ENCODE peak calls at places on chromosomes 5 and 9, in five cellular contexts. I is activated CD4-positive, CD25-positive, alpha-beta regulatory T cell treated with anti-CD3 and anti-CD28 coated beads, Interleukin-2, amount 50 U/mL, for 72 hours; V is activated naive CD4-positive, alpha-beta T cell treated with Interleukin-2 at 50 U/mL for 16 hours; X is ascending aorta; S is PC-9. O is an unnamed sample.

GRCh38 chr9:129174724-129175514 is 3.1 kb downstream of the IER5L start:
- DNase-seq in V (peak; percentile 32), X (peak; percentile 34), I (peak; percentile 40), S (peak; percentile 67), O (peak; percentile 67)

GRCh38 chr5:6780802-6781391 is 67.7 kb downstream of the TENT4A start:
- DNase-seq in I (no peak), X (no peak), S (no peak), V (peak; percentile 44), O (no peak)

GRCh38 chr5:56480305-56481146 is 247.4 kb upstream of the ANKRD55 start:
- DNase-seq in X (no peak), I (no peak), V (peak; percentile 23), S (no peak), O (peak; percentile 65)

GRCh38 chr9:77403244-77403643 is 225.9 kb downstream of the VPS13A start:
- DNase-seq in X (no peak), V (no peak), S (no peak), I (no peak), O (no peak)

GRCh38 chr5:107652839-107653607 is 17.7 kb downstream of the EFNA5 start:
- DNase-seq in S (no peak), V (no peak), I (no peak), X (no peak), O (no peak)

GRCh38 chr9:127974769-127975261 is 6.0 kb downstream of the EEIG1 start:
- DNase-seq in S (no peak), X (no peak), I (no peak), V (no peak), O (no peak)

GRCh38 chr5:76467221-76467620 is 64.1 kb downstream of the IQGAP2 start:
- DNase-seq in I (no peak), X (no peak), V (no peak), S (no peak), O (no peak)

GRCh38 chr5:52963636-52964035 is 25.5 kb upstream of the ITGA2 start:
- DNase-seq in I (no peak), V (no peak), S (peak; percentile 81), X (no peak), O (peak; percentile 67)

GRCh38 chr9:16726718-16727451 is 143.6 kb downstream of the BNC2 start:
- DNase-seq in I (no peak), V (no peak), S (peak; percentile 65), X (no peak), O (peak; percentile 71)

GRCh38 chr9:135887585-135888050 is 19.7 kb downstream of the CAMSAP1 start:
- DNase-seq in I (peak; percentile 47), S (no peak), V (peak; percentile 51), X (no peak), O (no peak)

GRCh38 chr9:125889524-125890473 is 142.6 kb downstream of the PBX3 start:
- DNase-seq in S (no peak), X (no peak), I (peak; percentile 37), V (peak; percentile 34), O (peak; percentile 52)

GRCh38 chr5:135890867-135891266 is 4.8 kb downstream of the IL9 start:
- DNase-seq in I (no peak), X (no peak), V (peak; percentile 41), S (no peak), O (peak; percentile 11)

GRCh38 chr5:8864053-8864452 is 681.8 kb downstream of the SEMA5A start:
- DNase-seq in S (no peak), I (no peak), X (no peak), V (no peak), O (peak; percentile 40)

GRCh38 chr5:168898261-168898911 is 319.2 kb upstream of the PANK3 start:
- DNase-seq in X (no peak), V (no peak), S (no peak), I (no peak), O (no peak)

GRCh38 chr9:125540497-125540896 is 166.5 kb downstream of the MAPKAP1 start:
- DNase-seq in X (no peak), V (no peak), I (no peak), S (peak; percentile 90), O (peak; percentile 74)

GRCh38 chr5:172446336-172447051 is 7.8 kb downstream of the SH3PXD2B start:
- DNase-seq in X (no peak), V (no peak), S (no peak), I (no peak), O (no peak)

GRCh38 chr5:138935466-138935865 is 60.3 kb upstream of the LRRTM2 start:
- DNase-seq in I (no peak), X (no peak), S (no peak), V (no peak), O (no peak)

GRCh38 chr5:112604741-112605390 is 132.8 kb upstream of the APC start:
- DNase-seq in I (no peak), X (no peak), V (no peak), S (no peak), O (no peak)

GRCh38 chr5:180291943-180292831 is at the start of gene MAPK9:
- DNase-seq in V (peak; percentile 84), X (no peak), I (peak; percentile 87), S (peak; percentile 60), O (peak; percentile 75)